ENCODE peak calls at places on chromosomes 5 and 9, in ten cellular contexts. B is left ventricle myocardium inferior; C is CD8-positive, alpha-beta T cell; H is astrocyte of the spinal cord; J is tibial artery; R is AG10803; T is cardiac muscle cell; G is heart left ventricle; U is AG09309; I is brain microvascular endothelial cell. Y is an unnamed sample.

GRCh38 chr9:72228282-72228681 is 79.0 kb downstream of the GDA start:
- DNase-seq in R (no peak), H (no peak), T (no peak), I (no peak), B (no peak), J (no peak), G (no peak), U (no peak), C (no peak), Y (no peak)

GRCh38 chr5:131640043-131640856 is 5.2 kb upstream of the RAPGEF6 start:
- DNase-seq in R (peak), C (peak), I (peak), U (no peak), T (no peak), J (no peak), G (no peak), H (no peak), B (no peak), Y (peak)

GRCh38 chr5:42691413-42691861 is 65.2 kb upstream of the CCDC152 start:
- DNase-seq in B (peak), C (no peak), I (peak), H (no peak), J (no peak), U (no peak), G (no peak), R (peak), T (peak), Y (peak)

GRCh38 chr5:59380350-59380951 is 513.1 kb downstream of the PDE4D start:
- DNase-seq in C (no peak), T (peak), J (no peak), B (no peak), G (no peak), U (peak), R (peak), H (peak), I (peak), Y (peak)

GRCh38 chr5:152689275-152689711 is 284.2 kb upstream of the NMUR2 start:
- DNase-seq in B (no peak), T (peak), H (no peak), C (no peak), J (no peak), R (no peak), U (no peak), G (no peak), I (no peak), Y (no peak)

GRCh38 chr5:79227484-79227995 is 8.4 kb upstream of the JMY start:
- DNase-seq in I (no peak), C (no peak), U (no peak), G (no peak), R (no peak), J (no peak), B (no peak), T (no peak), H (no peak), Y (no peak)

GRCh38 chr9:131304676-131305366 is 15.3 kb downstream of the PLPP7 start:
- DNase-seq in I (no peak), U (peak), J (no peak), H (no peak), G (no peak), T (no peak), C (no peak), R (peak), B (no peak), Y (no peak)

GRCh38 chr5:166509085-166509484 is 1782.4 kb upstream of the WWC1 start:
- DNase-seq in R (no peak), B (no peak), I (no peak), H (peak), G (no peak), U (no peak), C (no peak), T (peak), J (no peak), Y (peak)

GRCh38 chr5:126521130-126521529 is 73.9 kb downstream of the ALDH7A1 start:
- DNase-seq in R (no peak), H (no peak), I (no peak), T (no peak), C (no peak), B (no peak), U (no peak), J (no peak), G (no peak), Y (no peak)

GRCh38 chr5:110957934-110958333 is 113.6 kb upstream of the TSLP start:
- DNase-seq in I (peak), U (peak), G (no peak), H (no peak), J (no peak), R (no peak), T (peak), C (no peak), B (no peak), Y (peak)

GRCh38 chr5:66779535-66779934 is 183.3 kb downstream of the MAST4 start:
- DNase-seq in R (no peak), I (no peak), T (no peak), G (no peak), J (no peak), C (no peak), H (no peak), U (no peak), B (no peak), Y (no peak)

GRCh38 chr5:93915142-93915553 is 173.7 kb upstream of the POU5F2 start:
- DNase-seq in T (peak), B (no peak), I (no peak), C (no peak), H (peak), U (no peak), R (peak), J (no peak), G (no peak), Y (peak)

GRCh38 chr5:141597394-141597793 is 21.4 kb downstream of the DIAPH1 start:
- DNase-seq in I (no peak), G (no peak), B (no peak), J (no peak), H (no peak), R (no peak), C (no peak), U (no peak), T (no peak), Y (no peak)

GRCh38 chr5:61120534-61120933 is 41.7 kb downstream of the SMIM15 start:
- DNase-seq in H (peak), G (no peak), B (no peak), I (no peak), R (no peak), T (no peak), U (no peak), J (no peak), C (no peak), Y (peak)

GRCh38 chr9:116800885-116801284 is 113.8 kb downstream of the TRIM32 start:
- DNase-seq in B (no peak), G (no peak), T (peak), I (no peak), J (no peak), R (no peak), H (no peak), C (no peak), U (no peak), Y (no peak)

GRCh38 chr5:14773588-14773987 is 98.0 kb downstream of the ANKH start:
- DNase-seq in T (no peak), G (no peak), U (no peak), C (no peak), H (no peak), J (no peak), R (no peak), B (no peak), I (no peak), Y (no peak)

GRCh38 chr5:154829589-154830218 is 20.7 kb downstream of the FAXDC2 start:
- DNase-seq in G (no peak), T (no peak), C (peak), R (no peak), B (no peak), H (peak), U (no peak), I (no peak), J (no peak), Y (peak)

GRCh38 chr9:136404801-136405136 is 4.8 kb upstream of the SNAPC4 start:
- DNase-seq in C (no peak), H (no peak), T (no peak), G (no peak), B (no peak), U (no peak), J (no peak), R (no peak), I (no peak), Y (no peak)

GRCh38 chr9:126809068-126809467 is 4.2 kb downstream of the ZBTB43 start:
- DNase-seq in R (peak), B (no peak), H (no peak), J (no peak), T (peak), G (no peak), I (no peak), C (no peak), U (no peak), Y (peak)

GRCh38 chr5:78132507-78132906 is 162.0 kb downstream of the AP3B1 start:
- DNase-seq in R (no peak), I (no peak), B (no peak), G (no peak), T (no peak), J (no peak), H (no peak), U (no peak), C (no peak), Y (no peak)

GRCh38 chr9:87085521-87085920 is 138.2 kb upstream of the GAS1 start:
- DNase-seq in H (no peak), C (no peak), R (no peak), J (no peak), I (no peak), U (no peak), T (no peak), G (no peak), B (no peak), Y (no peak)

GRCh38 chr5:56409331-56410190 is 176.4 kb upstream of the ANKRD55 start:
- DNase-seq in B (no peak), U (peak), I (peak), H (peak), C (no peak), J (peak), T (peak), G (no peak), R (peak), Y (peak)

GRCh38 chr5:126443374-126443851 is 20.2 kb downstream of the GRAMD2B start:
- DNase-seq in J (no peak), C (no peak), I (no peak), G (no peak), U (no peak), B (no peak), R (no peak), H (no peak), T (no peak), Y (peak)

GRCh38 chr5:132459031-132459982 is 31.3 kb downstream of the IRF1 start:
- DNase-seq in J (no peak), R (peak), C (no peak), T (peak), H (peak), U (peak), G (no peak), I (peak), B (no peak), Y (peak)

GRCh38 chr5:6411141-6411540 is 32.8 kb upstream of the MED10 start:
- DNase-seq in U (no peak), G (no peak), J (no peak), B (no peak), R (no peak), H (no peak), I (no peak), C (no peak), T (no peak), Y (no peak)

GRCh38 chr5:1468247-1468612 is 23.0 kb upstream of the SLC6A3 start:
- DNase-seq in U (no peak), T (peak), R (peak), H (no peak), G (no peak), J (peak), C (no peak), I (no peak), B (no peak), Y (peak)

GRCh38 chr5:79258801-79259200 is 22.9 kb downstream of the JMY start:
- DNase-seq in H (no peak), U (no peak), T (no peak), R (no peak), C (no peak), B (no peak), J (no peak), G (no peak), I (no peak), Y (no peak)

GRCh38 chr5:90983148-90983547 is 400.0 kb downstream of the ARRDC3 start:
- DNase-seq in B (no peak), C (no peak), R (peak), T (peak), G (no peak), J (peak), U (peak), I (peak), H (peak), Y (peak)

GRCh38 chr9:112249277-112249676 is 74.2 kb upstream of the SUSD1 start:
- DNase-seq in J (no peak), H (peak), C (no peak), R (peak), I (no peak), G (no peak), U (no peak), T (peak), B (no peak), Y (peak)

GRCh38 chr5:1471240-1471853 is 26.1 kb upstream of the SLC6A3 start:
- DNase-seq in C (no peak), J (no peak), H (no peak), U (no peak), G (no peak), R (no peak), I (no peak), B (no peak), T (no peak), Y (no peak)

GRCh38 chr9:96852676-96853075 is 1.6 kb downstream of the ZNF782 start:
- DNase-seq in U (no peak), I (no peak), R (no peak), G (no peak), H (no peak), T (no peak), B (no peak), J (no peak), C (no peak), Y (peak)

GRCh38 chr9:99345936-99346335 is 123.9 kb downstream of the SEC61B start:
- DNase-seq in I (peak), U (no peak), R (no peak), C (no peak), T (peak), J (no peak), G (no peak), B (no peak), H (peak), Y (peak)

GRCh38 chr9:95088421-95089161 is 228.9 kb downstream of the FANCC start:
- DNase-seq in T (no peak), I (no peak), G (no peak), R (no peak), U (no peak), C (no peak), H (no peak), J (no peak), B (no peak), Y (no peak)

GRCh38 chr5:132883261-132883834 is 9.9 kb downstream of the LEAP2 start:
- DNase-seq in T (peak), B (no peak), U (peak), I (peak), G (no peak), R (peak), H (peak), J (peak), C (peak), Y (peak)

GRCh38 chr5:132295505-132296411 is 1.6 kb downstream of the SLC22A4 start:
- DNase-seq in C (no peak), U (no peak), T (no peak), B (no peak), H (no peak), G (no peak), R (no peak), I (no peak), J (no peak), Y (no peak)

GRCh38 chr5:76690027-76690679 is 25.8 kb upstream of the F2R start:
- DNase-seq in H (no peak), I (no peak), J (no peak), G (no peak), R (no peak), C (no peak), U (no peak), T (no peak), B (no peak), Y (no peak)

GRCh38 chr5:17370651-17371050 is 127.4 kb upstream of the TAF11L2 start:
- DNase-seq in C (no peak), U (no peak), J (no peak), T (no peak), H (no peak), G (no peak), R (no peak), I (no peak), B (no peak), Y (no peak)

GRCh38 chr5:166845044-166845443 is 1446.4 kb upstream of the WWC1 start:
- DNase-seq in J (no peak), I (no peak), G (no peak), T (peak), R (no peak), U (no peak), H (no peak), B (no peak), C (no peak), Y (peak)

GRCh38 chr9:107016383-107016782 is 153.4 kb downstream of the ZNF462 start:
- DNase-seq in J (no peak), I (no peak), R (no peak), G (no peak), C (no peak), H (no peak), T (no peak), B (no peak), U (no peak), Y (no peak)

GRCh38 chr5:180545248-180545647 is 46.1 kb downstream of the SCGB3A1 start:
- DNase-seq in T (no peak), R (no peak), B (no peak), U (no peak), I (no peak), J (no peak), H (no peak), C (no peak), G (no peak), Y (no peak)

GRCh38 chr5:180540050-180540694 is 46.0 kb downstream of the CNOT6 start:
- DNase-seq in R (no peak), T (no peak), C (no peak), G (no peak), I (no peak), B (no peak), U (no peak), J (no peak), H (no peak), Y (no peak)

GRCh38 chr5:180541710-180542109 is 47.5 kb downstream of the CNOT6 start:
- DNase-seq in G (no peak), H (no peak), R (no peak), U (no peak), I (no peak), T (no peak), C (no peak), J (no peak), B (no peak), Y (no peak)
- TF ChIP-seq CTCF in G (no peak), H (no peak), R (no peak), U (no peak), I (no peak), T (no peak), C (no peak), J (no peak), B (no peak), Y (no peak)

GRCh38 chr5:95733100-95733499 is 2.0 kb downstream of the RHOBTB3 start:
- DNase-seq in H (peak), I (no peak), U (no peak), C (no peak), T (no peak), J (no peak), G (no peak), B (no peak), R (no peak), Y (no peak)
- H3K4me3 ChIP-seq in H (peak), I (peak), U (peak), C (no peak), T (peak), J (peak), G (peak), B (peak), R (peak), Y (peak)

GRCh38 chr5:71482132-71482531 is 26.7 kb downstream of the BDP1 start:
- DNase-seq in U (no peak), H (peak), T (peak), J (no peak), I (peak), R (peak), C (no peak), B (no peak), G (no peak), Y (peak)
- TF ChIP-seq CTCF in U (no peak), H (no peak), T (no peak), J (no peak), I (no peak), R (no peak), C (no peak), B (no peak), G (no peak), Y (no peak)

DNA sequence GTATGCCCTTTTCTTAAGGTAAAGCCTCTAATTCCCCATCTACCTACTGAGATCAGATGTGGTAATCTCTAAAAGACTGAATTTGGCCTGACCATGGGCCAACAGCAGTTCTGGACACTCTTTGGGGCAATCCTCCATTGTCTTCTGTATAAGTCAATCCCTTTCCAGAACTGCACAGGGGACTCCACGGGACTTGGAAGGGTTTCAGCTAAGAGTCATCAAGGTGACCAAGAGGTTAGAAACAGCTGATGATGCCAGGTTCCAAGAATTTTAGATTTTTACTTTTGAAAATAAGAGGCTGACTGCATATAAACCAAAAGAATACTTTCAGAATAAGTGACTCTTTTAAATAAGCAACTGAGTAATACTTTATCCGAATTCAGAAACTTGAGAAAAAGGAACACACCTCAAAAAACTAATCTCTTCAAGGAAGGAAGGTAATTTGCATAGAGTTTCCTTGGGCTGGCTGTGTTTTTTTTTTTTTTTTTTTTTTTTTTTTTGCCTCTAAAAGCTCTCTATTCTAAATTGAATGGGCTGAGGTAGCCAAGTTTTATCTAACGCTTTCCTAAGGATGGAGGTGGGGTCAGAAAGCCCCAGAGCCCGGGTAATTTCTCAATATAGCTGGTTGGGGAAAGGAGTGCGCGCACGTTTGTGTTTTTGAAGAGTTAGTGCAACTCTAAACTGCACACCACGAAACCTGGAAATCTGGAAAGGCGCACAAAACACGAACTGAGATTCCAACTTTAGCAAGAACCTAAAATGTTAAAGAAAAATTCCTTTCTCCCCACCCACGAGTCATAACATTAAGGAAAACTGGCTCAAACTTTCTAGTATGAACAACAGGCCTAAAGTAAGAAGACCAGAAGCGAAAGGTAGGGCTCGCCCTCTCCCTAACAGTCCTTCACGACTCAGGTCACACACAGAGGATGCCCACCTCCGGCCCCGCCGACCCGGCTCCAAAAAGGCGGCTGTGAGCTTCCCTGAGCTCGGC is 1.3 kb downstream of the VCP start:
- DNase-seq in H (peak), G (no peak), U (no peak), B (no peak), R (peak), J (no peak), I (peak), C (no peak), T (peak), Y (peak)
- H3K4me3 ChIP-seq in H (peak), G (peak), U (peak), B (peak), R (peak), J (peak), I (peak), C (peak), T (peak), Y (peak)

Y was measured in cardiac fibroblast.